ENCODE peak calls at places on chromosomes 3 and 15, in eight cellular contexts. Q is uterus, X is Peyer's patch, T is gastrocnemius medialis, P is HCT116, Z is tibial nerve, B is esophagus muscularis mucosa, W is heart left ventricle. C is an unnamed sample.

GRCh38 chr15:57782731-57783130 is 76.2 kb downstream of the POLR2M start:
- DNase-seq in X (no peak), W (no peak), T (no peak), P (no peak), Z (no peak), Q (no peak), B (no peak), C (no peak)

GRCh38 chr3:24133441-24133840 is 188.4 kb downstream of the NR1D2 start:
- DNase-seq in X (no peak), T (no peak), Z (no peak), B (no peak), P (no peak), Q (no peak), W (no peak), C (no peak)

GRCh38 chr15:68493629-68494028 is 61.7 kb upstream of the ITGA11 start:
- DNase-seq in X (no peak), W (no peak), Q (peak), T (no peak), P (no peak), B (no peak), Z (no peak), C (no peak)

GRCh38 chr15:38554354-38554753 is 10.3 kb downstream of the RASGRP1 start:
- DNase-seq in T (no peak), X (no peak), Z (no peak), B (no peak), P (no peak), W (no peak), Q (no peak), C (no peak)

GRCh38 chr15:39539466-39539865 is 41.4 kb upstream of the THBS1 start:
- DNase-seq in Q (no peak), W (no peak), P (no peak), X (no peak), B (peak), Z (no peak), T (no peak), C (no peak)

GRCh38 chr15:62469874-62470688 is 305.0 kb upstream of the C2CD4B start:
- DNase-seq in Q (peak), P (peak), X (no peak), B (no peak), W (peak), T (peak), Z (peak), C (peak)

GRCh38 chr3:45981321-45982038 is 14.1 kb downstream of the FYCO1 start:
- DNase-seq in Q (no peak), X (no peak), T (no peak), P (no peak), Z (no peak), B (no peak), W (no peak), C (no peak)

GRCh38 chr3:427128-427527 is 230.6 kb downstream of the CHL1 start:
- DNase-seq in W (no peak), Z (no peak), P (no peak), X (no peak), Q (no peak), T (no peak), B (no peak), C (no peak)

GRCh38 chr3:172076212-172076611 is 36.8 kb downstream of the FNDC3B start:
- DNase-seq in Z (no peak), X (no peak), Q (no peak), W (no peak), T (no peak), B (no peak), P (no peak), C (no peak)

GRCh38 chr3:132637590-132637989 is 22.0 kb downstream of the ACAD11 start:
- DNase-seq in W (no peak), P (no peak), Z (no peak), B (no peak), T (no peak), X (no peak), Q (no peak), C (no peak)

GRCh38 chr3:118501152-118501551 is 533.5 kb downstream of the IGSF11 start:
- DNase-seq in X (no peak), Q (no peak), W (peak), B (no peak), Z (peak), P (peak), T (no peak), C (no peak)

GRCh38 chr3:179967622-179968021 is 69.1 kb downstream of the PEX5L start:
- DNase-seq in W (no peak), Q (no peak), B (no peak), T (no peak), Z (no peak), P (no peak), X (no peak), C (no peak)

GRCh38 chr3:95002665-95003064 is 939.8 kb downstream of the NSUN3 start:
- DNase-seq in W (no peak), Q (no peak), P (no peak), X (no peak), T (no peak), Z (no peak), B (no peak), C (no peak)

GRCh38 chr15:58908550-58909309 is 24.7 kb downstream of the SLTM start:
- DNase-seq in X (no peak), Z (no peak), T (no peak), P (no peak), B (no peak), Q (no peak), W (no peak), C (no peak)
- TF ChIP-seq POLR2A in X (no peak), Z (no peak), T (no peak), P (no peak), B (no peak), Q (no peak), W (no peak), C (no peak)

GRCh38 chr3:129162729-129163579 is 2.1 kb upstream of the ISY1 start:
- DNase-seq in T (no peak), Z (no peak), W (no peak), X (no peak), Q (no peak), B (no peak), P (no peak), C (peak)

GRCh38 chr3:129164500-129164899 is 3.6 kb upstream of the ISY1 start:
- DNase-seq in B (no peak), P (no peak), Z (no peak), X (no peak), T (no peak), W (no peak), Q (no peak), C (no peak)

GRCh38 chr3:129166579-129167332 is 5.9 kb upstream of the ISY1 start:
- DNase-seq in Z (no peak), X (no peak), B (no peak), Q (no peak), P (no peak), T (no peak), W (no peak), C (no peak)

GRCh38 chr3:129161860-129162271 is 1.0 kb upstream of the ISY1 start:
- DNase-seq in W (no peak), Q (no peak), B (no peak), P (no peak), X (no peak), T (peak), Z (no peak), C (peak)

DNA sequence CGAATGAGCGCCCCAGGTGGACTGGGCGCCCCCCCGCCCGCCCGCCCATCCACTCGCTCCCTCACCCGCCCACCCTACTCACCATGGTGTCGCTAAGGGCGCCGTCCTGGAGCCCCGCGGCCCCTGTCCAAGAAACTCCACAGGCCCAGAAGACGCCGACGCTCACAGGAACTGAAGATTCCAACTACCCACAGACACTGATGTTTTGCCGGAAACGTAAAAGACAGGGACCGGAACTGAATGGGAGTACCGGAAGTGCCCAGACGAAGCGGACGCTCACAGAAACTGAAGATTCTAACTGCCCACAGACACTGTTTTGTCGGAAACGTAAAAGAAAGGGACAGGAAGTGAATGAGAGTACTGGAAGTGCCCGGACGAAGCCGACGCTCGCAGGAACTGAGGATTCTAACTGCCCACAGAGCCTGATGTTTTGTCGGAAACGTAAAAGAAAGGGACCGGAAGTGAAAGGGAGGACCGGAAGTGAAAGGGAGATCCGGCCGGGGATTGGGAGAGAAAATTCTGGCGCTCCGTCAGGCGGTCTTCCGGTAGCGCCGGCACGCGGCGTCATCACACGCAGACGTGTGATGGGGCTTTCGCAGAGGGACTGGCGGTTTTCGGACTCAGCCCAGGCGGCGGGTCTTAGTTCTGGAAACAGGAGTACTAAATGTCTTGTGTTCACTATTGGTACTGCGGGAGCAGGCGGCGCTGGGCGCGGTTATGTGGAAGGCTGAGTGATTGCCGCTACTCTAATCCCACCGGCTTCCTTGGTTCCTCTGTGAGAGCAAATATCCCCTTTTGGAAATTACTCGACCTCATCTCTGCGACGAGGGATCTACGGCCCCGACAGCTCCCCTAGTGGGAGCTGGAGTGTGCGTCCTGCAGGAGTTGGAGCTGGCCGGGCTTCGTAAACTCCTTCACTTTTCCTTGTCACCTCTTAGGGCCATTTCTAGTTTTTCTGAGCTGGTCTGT is at the start of gene ISY1:
- DNase-seq in T (peak), X (peak), B (peak), Q (peak), P (peak), Z (peak), W (peak), C (peak)
- TF ChIP-seq POLR2A in T (peak), X (peak), B (peak), Q (peak), P (peak), Z (peak), W (peak), C (peak)

GRCh38 chr3:18735013-18735412 is 309.9 kb upstream of the SATB1 start:
- DNase-seq in X (no peak), T (no peak), B (no peak), W (no peak), Q (no peak), Z (no peak), P (no peak), C (no peak)

GRCh38 chr3:18729671-18730070 is 304.5 kb upstream of the SATB1 start:
- DNase-seq in B (no peak), Z (no peak), Q (no peak), T (no peak), P (no peak), W (no peak), X (no peak), C (no peak)

GRCh38 chr3:18732474-18732873 is 307.3 kb upstream of the SATB1 start:
- DNase-seq in P (no peak), T (no peak), B (no peak), X (no peak), Q (no peak), W (no peak), Z (no peak), C (no peak)

GRCh38 chr3:18734309-18734708 is 309.2 kb upstream of the SATB1 start:
- DNase-seq in W (no peak), B (no peak), Q (no peak), X (no peak), P (no peak), Z (no peak), T (no peak), C (no peak)

GRCh38 chr3:18730491-18730890 is 305.4 kb upstream of the SATB1 start:
- DNase-seq in Z (no peak), B (no peak), Q (no peak), P (no peak), W (no peak), X (no peak), T (no peak), C (no peak)
- TF ChIP-seq POLR2A in Z (no peak), B (no peak), Q (no peak), P (no peak), W (no peak), X (no peak), T (no peak), C (no peak)

GRCh38 chr3:36937492-36937891 is 7.4 kb downstream of the TRANK1 start:
- DNase-seq in P (no peak), W (no peak), B (no peak), Z (no peak), T (no peak), Q (no peak), X (no peak), C (no peak)
- TF ChIP-seq POLR2A in P (no peak), W (no peak), B (no peak), Z (no peak), T (no peak), Q (no peak), X (no peak), C (no peak)

GRCh38 chr3:141735176-141735575 is 2.9 kb upstream of the RNF7 start:
- DNase-seq in X (no peak), P (no peak), T (no peak), W (no peak), B (no peak), Q (no peak), Z (no peak), C (no peak)
- TF ChIP-seq POLR2A in X (no peak), P (no peak), T (no peak), W (no peak), B (no peak), Q (no peak), Z (no peak), C (no peak)

GRCh38 chr15:75738647-75739325 is 26.1 kb upstream of the CSPG4 start:
- DNase-seq in P (peak), Z (peak), W (peak), B (peak), X (peak), Q (peak), T (peak), C (peak)
- TF ChIP-seq POLR2A in P (no peak), Z (peak), W (no peak), B (no peak), X (no peak), Q (peak), T (peak), C (no peak)